ENCODE peak calls at places on chromosomes 4 and X, in eight cellular contexts. S is NT2/D1, G is HS-27A, J is kidney tubule cell, V is germinal center, H is KBM-7, E is pancreas, W is GM20000. K is an unnamed sample.

GRCh38 chr4:6633091-6633906 is 7.2 kb upstream of the MRFAP1 start:
- DNase-seq in W (no peak), V (no peak), H (peak; percentile 91), J (no peak), S (no peak), E (no peak), G (no peak), K (no peak)

GRCh38 chr4:112704322-112704721 is 67.4 kb downstream of the LARP7 start:
- DNase-seq in S (no peak), G (no peak), E (no peak), J (no peak), H (no peak), V (no peak), W (no peak), K (no peak)

GRCh38 chrX:139892512-139892911 is 40.3 kb downstream of the ATP11C start:
- DNase-seq in E (no peak), G (no peak), S (no peak), J (no peak), W (peak; percentile 7), V (no peak), H (no peak), K (no peak)

GRCh38 chr4:38154681-38155588 is 194.7 kb downstream of the PTTG2 start:
- DNase-seq in G (no peak), W (no peak), J (no peak), V (peak; percentile 31), E (peak; percentile 81), H (peak; percentile 64), S (no peak), K (peak; percentile 46)

GRCh38 chr4:123397276-123398150 is 918 bp downstream of the SPRY1 start:
- DNase-seq in S (peak; percentile 22), J (peak; percentile 75), W (peak; percentile 40), H (peak; percentile 60), V (no peak), G (no peak), E (peak; percentile 80), K (peak; percentile 69)

GRCh38 chr4:45317276-45317675 is 590.9 kb upstream of the GNPDA2 start:
- DNase-seq in V (no peak), H (no peak), S (no peak), E (no peak), J (no peak), W (no peak), G (no peak), K (peak; percentile 52)

GRCh38 chrX:107610667-107611066 is 17.6 kb upstream of the PRPS1 start:
- DNase-seq in V (no peak), J (peak; percentile 71), W (no peak), G (no peak), S (no peak), E (no peak), H (peak; percentile 32), K (no peak)

GRCh38 chrX:19063030-19063429 is 59.2 kb downstream of the ADGRG2 start:
- DNase-seq in E (no peak), J (peak; percentile 3), W (no peak), G (no peak), S (no peak), H (no peak), V (no peak), K (no peak)

GRCh38 chr4:110211007-110211769 is 12.8 kb upstream of the ELOVL6 start:
- DNase-seq in H (peak; percentile 37), S (no peak), W (peak; percentile 55), E (no peak), G (peak; percentile 29), J (peak; percentile 51), V (peak; percentile 41), K (no peak)

GRCh38 chrX:81378550-81378949 is 176.6 kb downstream of the SH3BGRL start:
- DNase-seq in H (no peak), W (no peak), J (no peak), S (no peak), V (no peak), E (no peak), G (no peak), K (no peak)

GRCh38 chr4:173490817-173491518 is 39.1 kb downstream of the HAND2 start:
- DNase-seq in S (no peak), G (no peak), J (peak; percentile 74), W (no peak), E (no peak), V (no peak), H (peak; percentile 40), K (peak; percentile 49)

GRCh38 chrX:110444996-110445395 is 86.3 kb downstream of the RTL9 start:
- DNase-seq in J (no peak), E (no peak), V (no peak), G (no peak), H (no peak), S (no peak), W (no peak), K (no peak)

GRCh38 chr4:152500798-152501434 is 35.0 kb downstream of the FBXW7 start:
- DNase-seq in V (peak; percentile 54), J (peak; percentile 81), W (peak; percentile 32), E (no peak), H (peak; percentile 84), S (peak; percentile 85), G (peak; percentile 51), K (peak; percentile 51)

GRCh38 chrX:53080628-53081580 is 1.3 kb upstream of the TSPYL2 start:
- DNase-seq in G (no peak), H (no peak), V (no peak), E (no peak), J (no peak), S (no peak), W (peak; percentile 10), K (no peak)

GRCh38 chr4:86935499-86935832 is 655 bp downstream of the AFF1 start:
- DNase-seq in J (no peak), E (no peak), V (peak; percentile 14), S (no peak), G (no peak), W (no peak), H (no peak), K (no peak)

GRCh38 chr4:168737441-168738176 is 240.8 kb downstream of the PALLD start:
- DNase-seq in J (no peak), V (no peak), H (no peak), E (no peak), G (no peak), S (no peak), W (no peak), K (peak; percentile 46)

GRCh38 chr4:3473251-3473942 is 10.3 kb downstream of the DOK7 start:
- DNase-seq in J (no peak), E (peak; percentile 85), V (no peak), H (no peak), W (no peak), S (no peak), G (no peak), K (no peak)

GRCh38 chr4:126250006-126250405 is 935.3 kb downstream of the FAT4 start:
- DNase-seq in S (no peak), E (no peak), W (no peak), H (no peak), G (no peak), J (no peak), V (no peak), K (no peak)

GRCh38 chrX:136397001-136397400 is 90.7 kb upstream of the BRS3 start:
- DNase-seq in S (no peak), V (no peak), J (peak; percentile 9), E (no peak), H (no peak), W (no peak), G (no peak), K (no peak)

GRCh38 chr4:148029781-148030180 is 297.9 kb downstream of the ARHGAP10 start:
- DNase-seq in H (no peak), E (no peak), S (no peak), V (no peak), J (no peak), W (no peak), G (no peak), K (no peak)

GRCh38 chr4:150152764-150153163 is 74.5 kb downstream of the DCLK2 start:
- DNase-seq in V (no peak), J (no peak), G (no peak), S (peak; percentile 9), W (no peak), E (no peak), H (no peak), K (no peak)

GRCh38 chrX:134636859-134637258 is 21.4 kb downstream of the PLAC1 start:
- DNase-seq in H (no peak), G (no peak), W (no peak), V (no peak), J (no peak), E (no peak), S (no peak), K (no peak)

GRCh38 chrX:46704767-46705386 is 54.0 kb downstream of the SLC9A7 start:
- DNase-seq in S (no peak), V (no peak), G (no peak), J (peak; percentile 68), W (peak; percentile 29), E (no peak), H (peak; percentile 80), K (no peak)

GRCh38 chr4:13483142-13484044 is 747 bp downstream of the RAB28 start:
- DNase-seq in W (no peak), G (peak; percentile 38), V (peak; percentile 14), H (peak; percentile 50), S (peak; percentile 38), J (peak; percentile 67), E (peak; percentile 79), K (peak; percentile 73)

GRCh38 chrX:101208152-101208905 is 11.3 kb upstream of the DRP2 start:
- DNase-seq in J (peak; percentile 3), E (no peak), W (no peak), G (no peak), H (no peak), S (no peak), V (no peak), K (no peak)

GRCh38 chrX:72572248-72573157 is at the start of gene HDAC8:
- DNase-seq in V (peak; percentile 31), J (peak; percentile 77), E (peak; percentile 56), G (peak; percentile 82), S (peak; percentile 75), H (peak; percentile 91), W (peak; percentile 66), K (peak; percentile 84)

GRCh38 chr4:73653695-73654106 is 33.5 kb upstream of the RASSF6 start:
- DNase-seq in G (peak; percentile 17), V (peak; percentile 74), W (peak; percentile 42), H (peak; percentile 85), E (peak; percentile 74), J (peak; percentile 67), S (no peak), K (peak; percentile 54)

GRCh38 chr4:8682725-8683124 is 90.2 kb downstream of the CPZ start:
- DNase-seq in V (no peak), E (no peak), H (no peak), S (no peak), W (no peak), J (no peak), G (no peak), K (no peak)

GRCh38 chr4:186037692-186038658 is 31.0 kb upstream of the TLR3 start:
- DNase-seq in J (peak; percentile 76), H (peak; percentile 92), S (peak; percentile 70), W (peak; percentile 66), V (peak; percentile 51), E (no peak), G (peak; percentile 23), K (peak; percentile 7)

GRCh38 chr4:185912779-185913178 is 100.8 kb upstream of the SORBS2 start:
- DNase-seq in W (no peak), G (no peak), V (no peak), H (no peak), S (no peak), J (no peak), E (no peak), K (no peak)

GRCh38 chr4:125639182-125639621 is 324.4 kb downstream of the FAT4 start:
- DNase-seq in H (no peak), V (no peak), E (no peak), G (no peak), S (peak; percentile 74), J (peak; percentile 36), W (no peak), K (peak; percentile 5)

GRCh38 chrX:114152130-114152529 is 431.8 kb upstream of the HTR2C start:
- DNase-seq in E (no peak), J (peak; percentile 56), V (no peak), S (no peak), H (peak; percentile 49), G (no peak), W (no peak), K (no peak)

GRCh38 chrX:10055430-10055829 is 88.3 kb downstream of the CLDN34 start:
- DNase-seq in W (no peak), J (no peak), S (no peak), H (no peak), V (no peak), E (no peak), G (no peak), K (no peak)

GRCh38 chrX:69321789-69322188 is 156.5 kb upstream of the PJA1 start:
- DNase-seq in W (no peak), G (no peak), E (no peak), H (no peak), V (no peak), S (no peak), J (no peak), K (no peak)